ENCODE peak calls at places on chromosomes 7 and 10, in seven cellular contexts. One of them, this sample, is unnamed.

GRCh38 chr7:117493460-117493859 is 13.6 kb downstream of the CFTR start:
- DNase-seq in GM12878: no peak
- DNase-seq in HCT116: no peak
- DNase-seq in HepG2: no peak
- DNase-seq in H1: no peak
- DNase-seq in SK-N-SH: no peak
- DNase-seq in K562: no peak
- DNase-seq in this sample: no peak

GRCh38 chr10:11684717-11685645 is 57.2 kb upstream of the ECHDC3 start:
- DNase-seq in GM12878: peak
- DNase-seq in HCT116: peak
- DNase-seq in HepG2: no peak
- DNase-seq in H1: peak
- DNase-seq in SK-N-SH: no peak
- DNase-seq in K562: peak
- DNase-seq in this sample: peak

GRCh38 chr7:28759373-28760013 is 198.6 kb downstream of the TRIL start:
- DNase-seq in GM12878: no peak
- DNase-seq in HCT116: no peak
- DNase-seq in HepG2: no peak
- DNase-seq in H1: no peak
- DNase-seq in SK-N-SH: no peak
- DNase-seq in K562: no peak
- DNase-seq in this sample: no peak

GRCh38 chr7:22598318-22598717 is 98.3 kb upstream of the STEAP1B start:
- DNase-seq in GM12878: no peak
- DNase-seq in HCT116: no peak
- DNase-seq in HepG2: no peak
- DNase-seq in H1: no peak
- DNase-seq in SK-N-SH: no peak
- DNase-seq in K562: no peak
- DNase-seq in this sample: no peak

GRCh38 chr7:117127585-117128168 is 174.4 kb downstream of the ST7 start:
- DNase-seq in GM12878: peak
- DNase-seq in HCT116: peak
- DNase-seq in HepG2: peak
- DNase-seq in H1: no peak
- DNase-seq in SK-N-SH: no peak
- DNase-seq in K562: peak
- DNase-seq in this sample: peak

GRCh38 chr10:133159950-133160812 is at the start of gene KNDC1:
- DNase-seq in GM12878: no peak
- DNase-seq in HCT116: no peak
- DNase-seq in HepG2: no peak
- DNase-seq in H1: no peak
- DNase-seq in SK-N-SH: peak
- DNase-seq in K562: peak
- DNase-seq in this sample: no peak

GRCh38 chr7:90211391-90212148 is at the start of gene STEAP2:
- DNase-seq in GM12878: no peak
- DNase-seq in HCT116: peak
- DNase-seq in HepG2: peak
- DNase-seq in H1: peak
- DNase-seq in SK-N-SH: peak
- DNase-seq in K562: no peak
- DNase-seq in this sample: peak

GRCh38 chr7:118195837-118196474 is 12.0 kb downstream of the LSM8 start:
- DNase-seq in GM12878: no peak
- DNase-seq in HCT116: peak
- DNase-seq in HepG2: peak
- DNase-seq in H1: no peak
- DNase-seq in SK-N-SH: peak
- DNase-seq in K562: peak
- DNase-seq in this sample: no peak

GRCh38 chr7:50264908-50265307 is 39.6 kb upstream of the IKZF1 start:
- DNase-seq in GM12878: no peak
- DNase-seq in HCT116: no peak
- DNase-seq in HepG2: no peak
- DNase-seq in H1: no peak
- DNase-seq in SK-N-SH: no peak
- DNase-seq in K562: no peak
- DNase-seq in this sample: no peak

GRCh38 chr7:69825031-69825681 is 226.9 kb downstream of the AUTS2 start:
- DNase-seq in GM12878: no peak
- DNase-seq in HCT116: no peak
- DNase-seq in HepG2: no peak
- DNase-seq in H1: no peak
- DNase-seq in SK-N-SH: peak
- DNase-seq in K562: no peak
- DNase-seq in this sample: no peak

GRCh38 chr7:108167460-108167859 is 37.3 kb upstream of the LAMB4 start:
- DNase-seq in GM12878: no peak
- DNase-seq in HCT116: no peak
- DNase-seq in HepG2: no peak
- DNase-seq in H1: no peak
- DNase-seq in SK-N-SH: no peak
- DNase-seq in K562: no peak
- DNase-seq in this sample: no peak

GRCh38 chr7:29977926-29978652 is 11.5 kb downstream of the SCRN1 start:
- DNase-seq in GM12878: no peak
- DNase-seq in HCT116: peak
- DNase-seq in HepG2: peak
- DNase-seq in H1: no peak
- DNase-seq in SK-N-SH: no peak
- DNase-seq in K562: no peak
- DNase-seq in this sample: no peak

GRCh38 chr7:104943502-104944343 is 70.3 kb upstream of the KMT2E start:
- DNase-seq in GM12878: peak
- DNase-seq in HCT116: peak
- DNase-seq in HepG2: peak
- DNase-seq in H1: no peak
- DNase-seq in SK-N-SH: peak
- DNase-seq in K562: peak
- DNase-seq in this sample: no peak

GRCh38 chr10:98295907-98296306 is 27.9 kb upstream of the LOXL4 start:
- DNase-seq in GM12878: no peak
- DNase-seq in HCT116: no peak
- DNase-seq in HepG2: no peak
- DNase-seq in H1: no peak
- DNase-seq in SK-N-SH: peak
- DNase-seq in K562: no peak
- DNase-seq in this sample: no peak

GRCh38 chr7:28135760-28136159 is 44.8 kb downstream of the JAZF1 start:
- DNase-seq in GM12878: no peak
- DNase-seq in HCT116: no peak
- DNase-seq in HepG2: no peak
- DNase-seq in H1: no peak
- DNase-seq in SK-N-SH: peak
- DNase-seq in K562: no peak
- DNase-seq in this sample: no peak

GRCh38 chr7:2945171-2945570 is 98.5 kb downstream of the CARD11 start:
- DNase-seq in GM12878: no peak
- DNase-seq in HCT116: no peak
- DNase-seq in HepG2: no peak
- DNase-seq in H1: no peak
- DNase-seq in SK-N-SH: no peak
- DNase-seq in K562: no peak
- DNase-seq in this sample: no peak

DNA sequence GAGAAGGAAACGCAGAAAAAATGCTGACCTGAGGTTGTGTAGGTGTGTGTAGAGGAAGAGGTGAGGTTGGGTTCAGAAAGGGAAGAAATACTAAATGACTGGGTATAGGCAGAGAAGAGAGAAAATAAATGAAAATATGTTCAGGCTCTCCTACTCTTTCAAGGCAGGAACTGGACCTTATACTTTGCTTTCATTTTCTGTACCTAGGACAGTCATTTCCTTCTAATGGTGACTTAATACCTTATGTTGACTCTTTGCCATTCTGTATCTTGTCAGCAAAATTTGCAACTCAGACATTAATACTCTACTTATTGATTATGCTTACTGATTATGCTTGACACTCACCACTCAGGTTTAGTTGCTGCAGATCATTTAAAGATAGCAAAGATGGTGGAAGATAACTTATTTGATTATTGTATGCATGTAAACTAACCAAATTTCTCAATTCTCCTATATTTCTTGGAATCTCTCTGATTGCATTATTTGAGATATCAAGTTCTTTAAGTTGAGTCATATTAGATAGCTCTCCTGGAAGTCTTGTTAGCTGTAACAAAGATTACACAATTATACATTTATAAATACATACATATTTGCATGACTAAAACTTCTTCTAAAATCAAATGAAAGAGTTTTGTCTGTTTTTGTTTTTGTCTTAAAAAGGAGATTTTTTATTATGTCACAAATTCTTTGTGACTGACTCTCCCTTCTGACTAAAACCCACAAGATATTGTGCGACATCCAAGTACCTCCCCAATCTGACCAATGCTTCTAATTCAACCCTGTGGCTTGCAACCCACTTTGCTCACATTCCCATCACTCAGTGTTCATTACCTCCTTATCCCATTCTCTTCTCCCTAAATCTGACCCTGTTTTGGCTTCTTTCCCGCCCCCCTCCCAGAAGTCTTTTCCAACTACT is 20.0 kb downstream of the LRRD1 start:
- DNase-seq in GM12878: no peak
- DNase-seq in HCT116: no peak
- DNase-seq in HepG2: no peak
- DNase-seq in H1: no peak
- DNase-seq in SK-N-SH: no peak
- DNase-seq in K562: no peak
- DNase-seq in this sample: no peak
- TF ChIP-seq SIN3A in GM12878: no peak
- TF ChIP-seq SIN3A in HCT116: no peak
- TF ChIP-seq SIN3A in HepG2: no peak
- TF ChIP-seq SIN3A in H1: no peak
- TF ChIP-seq SIN3A in SK-N-SH: no peak
- TF ChIP-seq SIN3A in K562: no peak
- TF ChIP-seq SIN3A in this sample: no peak

GRCh38 chr7:45937301-45937700 is 16.2 kb upstream of the IGFBP3 start:
- DNase-seq in GM12878: no peak
- DNase-seq in HCT116: no peak
- DNase-seq in HepG2: no peak
- DNase-seq in H1: no peak
- DNase-seq in SK-N-SH: no peak
- DNase-seq in K562: no peak
- DNase-seq in this sample: no peak
- TF ChIP-seq SIN3A in GM12878: no peak
- TF ChIP-seq SIN3A in HCT116: no peak
- TF ChIP-seq SIN3A in HepG2: no peak
- TF ChIP-seq SIN3A in H1: no peak
- TF ChIP-seq SIN3A in SK-N-SH: no peak
- TF ChIP-seq SIN3A in K562: no peak
- TF ChIP-seq SIN3A in this sample: no peak

DNA sequence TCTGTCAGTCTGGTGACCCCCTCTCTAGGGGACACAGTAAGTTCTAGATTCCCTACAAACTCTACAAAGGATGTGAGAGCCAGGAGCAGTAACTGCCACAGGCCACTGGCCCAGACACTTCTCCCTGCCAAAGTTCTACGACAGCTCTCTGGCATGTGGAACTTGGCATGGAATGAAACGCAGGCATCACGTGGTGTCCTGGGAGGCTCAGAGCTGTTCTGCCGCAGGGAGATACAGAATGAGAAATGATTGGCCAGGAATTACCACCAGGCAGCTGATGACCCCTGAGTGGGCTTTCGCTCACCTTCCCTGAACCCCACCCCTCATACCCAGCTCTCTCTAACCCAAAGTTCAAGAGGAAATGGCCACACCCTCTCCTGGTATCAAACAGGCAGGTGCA is 29.8 kb upstream of the MSRB2 start:
- DNase-seq in GM12878: no peak
- DNase-seq in HCT116: no peak
- DNase-seq in HepG2: peak
- DNase-seq in H1: no peak
- DNase-seq in SK-N-SH: no peak
- DNase-seq in K562: no peak
- DNase-seq in this sample: no peak
- TF ChIP-seq SIN3A in GM12878: no peak
- TF ChIP-seq SIN3A in HCT116: no peak
- TF ChIP-seq SIN3A in HepG2: no peak
- TF ChIP-seq SIN3A in H1: no peak
- TF ChIP-seq SIN3A in SK-N-SH: no peak
- TF ChIP-seq SIN3A in K562: no peak
- TF ChIP-seq SIN3A in this sample: no peak

GRCh38 chr10:29435809-29436501 is 147.1 kb downstream of the LYZL1 start:
- DNase-seq in GM12878: no peak
- DNase-seq in HCT116: no peak
- DNase-seq in HepG2: peak
- DNase-seq in H1: no peak
- DNase-seq in SK-N-SH: no peak
- DNase-seq in K562: no peak
- DNase-seq in this sample: no peak
- TF ChIP-seq SIN3A in GM12878: no peak
- TF ChIP-seq SIN3A in HCT116: no peak
- TF ChIP-seq SIN3A in HepG2: no peak
- TF ChIP-seq SIN3A in H1: no peak
- TF ChIP-seq SIN3A in SK-N-SH: no peak
- TF ChIP-seq SIN3A in K562: no peak
- TF ChIP-seq SIN3A in this sample: no peak

GRCh38 chr10:77888356-77888703 is 38.2 kb downstream of the DLG5 start:
- DNase-seq in GM12878: no peak
- DNase-seq in HCT116: no peak
- DNase-seq in HepG2: no peak
- DNase-seq in H1: no peak
- DNase-seq in SK-N-SH: no peak
- DNase-seq in K562: no peak
- DNase-seq in this sample: no peak
- TF ChIP-seq SIN3A in GM12878: no peak
- TF ChIP-seq SIN3A in HCT116: no peak
- TF ChIP-seq SIN3A in HepG2: no peak
- TF ChIP-seq SIN3A in H1: no peak
- TF ChIP-seq SIN3A in SK-N-SH: no peak
- TF ChIP-seq SIN3A in K562: no peak
- TF ChIP-seq SIN3A in this sample: no peak

GRCh38 chr10:73597346-73597745 is 6.2 kb upstream of the USP54 start:
- DNase-seq in GM12878: no peak
- DNase-seq in HCT116: no peak
- DNase-seq in HepG2: no peak
- DNase-seq in H1: no peak
- DNase-seq in SK-N-SH: no peak
- DNase-seq in K562: no peak
- DNase-seq in this sample: no peak
- TF ChIP-seq SIN3A in GM12878: no peak
- TF ChIP-seq SIN3A in HCT116: no peak
- TF ChIP-seq SIN3A in HepG2: no peak
- TF ChIP-seq SIN3A in H1: no peak
- TF ChIP-seq SIN3A in SK-N-SH: no peak
- TF ChIP-seq SIN3A in K562: no peak
- TF ChIP-seq SIN3A in this sample: no peak

This sample was measured in Panc1.